ENCODE peak calls at places on chromosomes 6 and 20, in seven cellular contexts. Y is NT2/D1, K is K562, U is H1, O is HCT116, N is SK-N-SH, R is GM12878. I is an unnamed sample.

GRCh38 chr20:50136822-50137599 is 16.5 kb downstream of the PEDS1 start:
- DNase-seq in U (no peak), K (no peak), Y (no peak), O (no peak), N (no peak), R (no peak), I (no peak)

GRCh38 chr20:62588458-62589149 is 53.7 kb upstream of the SLCO4A1 start:
- DNase-seq in N (no peak), O (no peak), R (no peak), U (no peak), Y (no peak), K (no peak), I (no peak)

GRCh38 chr20:26276811-26277210 is 580.2 kb upstream of the ZNF337 start:
- DNase-seq in Y (no peak), U (peak; percentile 45), K (no peak), N (peak; percentile 50), R (no peak), O (no peak), I (no peak)

GRCh38 chr6:31821301-31822037 is 6.1 kb upstream of the HSPA1B start:
- DNase-seq in O (no peak), K (peak; percentile 77), Y (no peak), N (peak; percentile 62), U (peak; percentile 75), R (no peak), I (no peak)

GRCh38 chr20:45456632-45457031 is 12.9 kb upstream of the WFDC2 start:
- DNase-seq in O (peak; percentile 71), K (no peak), U (peak; percentile 73), Y (no peak), N (no peak), R (no peak), I (peak; percentile 70)

GRCh38 chr6:64520050-64520449 is 884.4 kb downstream of the PHF3 start:
- DNase-seq in K (no peak), U (no peak), R (peak; percentile 5), N (no peak), O (no peak), Y (no peak), I (no peak)

GRCh38 chr20:57071283-57071701 is 195.1 kb downstream of the BMP7 start:
- DNase-seq in U (peak; percentile 69), K (no peak), Y (no peak), N (no peak), O (no peak), R (no peak), I (no peak)

GRCh38 chr6:169092375-169092774 is 161.3 kb downstream of the THBS2 start:
- DNase-seq in N (no peak), O (no peak), R (no peak), U (no peak), Y (no peak), K (no peak), I (no peak)

GRCh38 chr6:41503841-41504525 is 42.2 kb upstream of the FOXP4 start:
- DNase-seq in K (no peak), Y (no peak), R (no peak), O (no peak), N (peak; percentile 82), U (peak; percentile 66), I (peak; percentile 52)

GRCh38 chr20:40698744-40699143 is 9.7 kb upstream of the MAFB start:
- DNase-seq in R (no peak), K (no peak), Y (no peak), O (no peak), U (no peak), N (no peak), I (no peak)

GRCh38 chr20:8646716-8647115 is 422.2 kb upstream of the PLCB4 start:
- DNase-seq in O (no peak), K (no peak), N (no peak), R (no peak), Y (no peak), U (no peak), I (no peak)

GRCh38 chr20:371755-372542 is 8.6 kb upstream of the TRIB3 start:
- DNase-seq in N (no peak), K (peak; percentile 87), O (peak; percentile 83), Y (no peak), U (no peak), R (no peak), I (peak; percentile 99)

GRCh38 chr6:31400467-31401289 is 2.7 kb upstream of the MICA start:
- DNase-seq in U (peak; percentile 61), Y (peak; percentile 36), K (peak; percentile 65), N (no peak), R (no peak), O (peak; percentile 38), I (peak; percentile 65)

GRCh38 chr20:62321521-62321948 is 18.7 kb downstream of the ADRM1 start:
- DNase-seq in Y (no peak), N (peak; percentile 85), U (no peak), R (no peak), O (peak; percentile 31), K (peak; percentile 96), I (no peak)

GRCh38 chr6:4666886-4667513 is 109.2 kb upstream of the CDYL start:
- DNase-seq in K (no peak), O (no peak), R (no peak), Y (no peak), U (peak; percentile 23), N (no peak), I (no peak)

GRCh38 chr6:27829453-27830211 is 82.6 kb downstream of the OR2B2 start:
- DNase-seq in K (no peak), U (no peak), Y (no peak), R (no peak), O (no peak), N (no peak), I (peak; percentile 32)

GRCh38 chr20:40702504-40702903 is 13.5 kb upstream of the MAFB start:
- DNase-seq in O (no peak), U (no peak), R (no peak), N (no peak), Y (no peak), K (no peak), I (peak; percentile 39)

GRCh38 chr6:135935951-135936601 is 84.6 kb downstream of the PDE7B start:
- DNase-seq in Y (no peak), K (no peak), O (no peak), U (no peak), N (no peak), R (no peak), I (no peak)

GRCh38 chr20:41669708-41670263 is 51.6 kb upstream of the CHD6 start:
- DNase-seq in O (no peak), K (peak; percentile 84), N (no peak), Y (no peak), U (no peak), R (no peak), I (no peak)

DNA sequence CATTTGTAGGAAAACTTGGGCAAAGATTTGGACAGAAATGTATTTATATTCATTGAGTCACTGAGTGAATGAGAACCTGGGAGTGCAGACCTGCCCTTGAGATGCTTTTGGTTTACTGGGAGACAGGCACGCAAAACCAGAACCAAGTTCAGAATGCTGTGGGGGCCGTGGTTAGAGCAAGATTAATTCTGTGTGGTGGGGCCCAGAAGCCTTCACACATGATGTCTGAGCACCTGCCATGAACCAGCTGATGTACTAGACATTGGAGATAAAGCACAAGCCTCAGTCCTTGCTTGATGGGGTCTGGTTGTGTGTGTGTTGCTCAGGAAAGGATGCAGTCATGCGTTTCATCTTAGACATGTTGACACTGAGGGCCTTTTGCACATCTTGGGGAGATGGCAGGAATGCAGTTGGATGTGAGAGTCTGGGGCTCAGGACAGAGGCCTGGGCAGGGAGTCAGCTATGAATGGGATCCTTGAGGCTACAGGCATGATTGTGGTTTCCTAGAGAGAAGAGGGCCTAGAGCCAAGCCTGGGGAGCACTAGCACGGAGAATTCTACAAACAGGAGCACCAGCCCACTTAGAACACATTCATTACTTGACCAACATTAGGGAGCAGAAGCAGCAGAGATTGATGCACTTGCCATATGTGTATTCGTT is 114.3 kb upstream of the TMEM181 start:
- DNase-seq in N (no peak), O (no peak), K (no peak), Y (no peak), U (no peak), R (no peak), I (no peak)
- TF ChIP-seq YY1 in N (no peak), O (no peak), K (no peak), Y (no peak), U (no peak), R (no peak), I (no peak)

GRCh38 chr6:124432632-124433031 is 529.6 kb upstream of the RNF217 start:
- DNase-seq in Y (no peak), U (no peak), O (no peak), N (no peak), K (no peak), R (no peak), I (no peak)

GRCh38 chr6:124430741-124431140 is 531.5 kb upstream of the RNF217 start:
- DNase-seq in N (no peak), R (no peak), U (no peak), K (no peak), O (no peak), Y (no peak), I (no peak)

GRCh38 chr6:124436803-124437202 is 525.4 kb upstream of the RNF217 start:
- DNase-seq in U (no peak), O (no peak), K (no peak), R (no peak), Y (no peak), N (no peak), I (no peak)

GRCh38 chr6:124433369-124434064 is 528.7 kb upstream of the RNF217 start:
- DNase-seq in Y (no peak), K (no peak), N (no peak), O (no peak), U (no peak), R (no peak), I (no peak)

GRCh38 chr6:124434416-124434815 is 527.8 kb upstream of the RNF217 start:
- DNase-seq in K (no peak), R (no peak), N (no peak), U (no peak), Y (no peak), O (no peak), I (no peak)
- TF ChIP-seq YY1 in K (no peak), R (no peak), N (no peak), U (no peak), Y (no peak), O (no peak), I (no peak)

DNA sequence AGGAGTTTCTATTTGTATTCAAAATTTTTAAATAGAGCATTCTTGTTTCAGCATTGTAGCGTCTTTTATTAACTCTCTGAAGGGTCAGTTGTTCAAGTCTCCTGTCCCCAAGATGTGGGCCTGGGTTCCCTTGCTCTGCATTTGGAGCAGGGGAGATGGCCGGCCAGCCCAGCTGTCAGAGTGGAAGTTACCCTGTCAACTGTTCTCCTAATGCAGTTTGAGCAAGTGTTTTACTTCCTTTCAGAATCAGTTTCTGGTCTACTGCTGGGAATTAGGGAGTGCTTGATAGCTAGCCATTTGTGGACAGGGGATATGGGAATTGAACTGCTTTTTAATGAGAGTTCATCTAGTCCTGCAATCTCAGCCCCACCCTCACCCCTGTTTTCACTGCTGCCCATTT is 116.6 kb downstream of the QKI start:
- DNase-seq in R (no peak), K (no peak), Y (no peak), U (no peak), N (no peak), O (no peak), I (no peak)
- TF ChIP-seq YY1 in R (no peak), K (no peak), Y (no peak), U (no peak), N (no peak), O (no peak), I (no peak)

DNA sequence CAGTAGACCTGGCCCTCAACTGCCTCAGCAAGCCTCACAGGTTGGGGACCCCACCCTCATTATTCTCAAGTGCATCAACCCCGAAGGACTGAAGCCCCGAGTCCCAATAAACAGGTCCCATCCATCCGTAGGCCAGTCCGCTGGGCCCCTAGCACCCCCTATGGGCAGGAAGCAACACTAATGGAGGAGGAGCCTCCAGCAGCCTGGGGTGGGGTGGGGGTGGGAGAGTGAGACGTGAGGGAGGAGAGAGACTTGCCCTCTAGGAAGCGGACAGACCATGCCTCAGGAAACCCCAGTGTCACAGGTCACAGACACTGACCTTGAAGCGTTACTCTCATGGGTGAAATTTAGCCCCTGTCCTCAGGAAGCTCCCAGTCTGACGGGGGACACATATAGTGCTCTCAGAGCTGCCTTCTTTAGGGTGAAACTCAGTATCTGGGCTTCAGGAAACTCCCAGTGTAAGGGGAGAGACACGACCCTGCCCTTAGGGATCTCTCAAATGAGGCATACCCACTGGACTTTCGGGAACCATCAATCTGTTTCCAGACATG is 125.9 kb downstream of the MRPL14 start:
- DNase-seq in N (peak; percentile 67), R (peak; percentile 72), O (peak; percentile 54), U (peak; percentile 79), Y (peak; percentile 28), K (peak; percentile 79), I (peak; percentile 52)
- TF ChIP-seq YY1 in N (no peak), R (peak; percentile 70), O (peak; percentile 64), U (peak; percentile 42), Y (no peak), K (no peak), I (no peak)

I was measured in HepG2.